ENCODE peak calls at places on chromosomes 7 and 10, in five cellular contexts. A, I, T, B and H are unnamed samples.

GRCh38 chr7:5549096-5549896 is 125.7 kb upstream of the TNRC18 start:
- DNase-seq in I (peak), T (peak), A (no peak), B (peak), H (no peak)

GRCh38 chr10:18400201-18400910 is 251.0 kb downstream of the NSUN6 start:
- DNase-seq in A (no peak), T (no peak), I (no peak), B (no peak), H (no peak)

GRCh38 chr10:78621183-78621789 is 447.5 kb upstream of the ZMIZ1 start:
- DNase-seq in T (no peak), B (no peak), A (no peak), I (no peak), H (no peak)

GRCh38 chr10:52951819-52952218 is 179.2 kb upstream of the MBL2 start:
- DNase-seq in A (no peak), B (peak), T (peak), I (no peak), H (no peak)

GRCh38 chr10:84176351-84176750 is 2.8 kb downstream of the GPR15LG start:
- DNase-seq in T (no peak), I (no peak), A (no peak), B (no peak), H (no peak)

GRCh38 chr10:80751940-80752339 is 214.2 kb downstream of the SH2D4B start:
- DNase-seq in I (no peak), A (no peak), B (no peak), T (no peak), H (no peak)

GRCh38 chr10:131683941-131684340 is 216.9 kb upstream of the PPP2R2D start:
- DNase-seq in I (no peak), B (no peak), A (no peak), T (no peak), H (no peak)

GRCh38 chr10:91309711-91310110 is 89.2 kb downstream of the PCGF5 start:
- DNase-seq in I (no peak), A (no peak), B (no peak), T (no peak), H (no peak)

GRCh38 chr7:21550076-21550475 is 7.2 kb downstream of the DNAH11 start:
- DNase-seq in A (no peak), T (no peak), I (no peak), B (no peak), H (no peak)

GRCh38 chr7:127035203-127035849 is 217.4 kb downstream of the GRM8 start:
- DNase-seq in I (no peak), T (no peak), B (no peak), A (no peak), H (no peak)

GRCh38 chr10:127293640-127294039 is 97.2 kb upstream of the INSYN2A start:
- DNase-seq in B (no peak), I (no peak), A (no peak), T (no peak), H (no peak)

GRCh38 chr10:99374526-99374925 is 45.4 kb downstream of the CNNM1 start:
- DNase-seq in T (no peak), B (no peak), I (peak), A (no peak), H (no peak)

GRCh38 chr10:54559498-54559897 is 241.5 kb downstream of the PCDH15 start:
- DNase-seq in T (peak), A (no peak), B (peak), I (no peak), H (no peak)

GRCh38 chr10:72455889-72456588 is 101.3 kb upstream of the DNAJB12 start:
- DNase-seq in A (no peak), T (no peak), B (no peak), I (no peak), H (no peak)

GRCh38 chr10:104297697-104298660 is 29.0 kb downstream of the GSTO2 start:
- DNase-seq in B (peak), A (no peak), T (no peak), I (no peak), H (peak)

GRCh38 chr7:93314449-93314848 is 82.3 kb downstream of the VPS50 start:
- DNase-seq in A (no peak), I (no peak), T (no peak), B (no peak), H (no peak)

GRCh38 chr10:77818378-77818777 is 108.2 kb downstream of the DLG5 start:
- DNase-seq in B (no peak), I (no peak), T (no peak), A (no peak), H (no peak)

GRCh38 chr10:33559105-33559504 is 224.6 kb upstream of the NRP1 start:
- DNase-seq in T (peak), A (no peak), B (peak), I (peak), H (no peak)

GRCh38 chr10:124698560-124699470 is 45.4 kb downstream of the FAM53B start:
- DNase-seq in A (no peak), B (no peak), T (no peak), I (no peak), H (no peak)

GRCh38 chr10:104640339-104641149 is 546 bp upstream of the SORCS3 start:
- DNase-seq in I (no peak), A (no peak), B (peak), T (peak), H (no peak)

GRCh38 chr10:95517536-95518454 is 43.4 kb downstream of the SORBS1 start:
- DNase-seq in T (peak), I (peak), B (peak), A (no peak), H (no peak)

GRCh38 chr10:111648046-111648445 is 535.5 kb downstream of the GPAM start:
- DNase-seq in A (no peak), B (peak), I (no peak), T (peak), H (no peak)